ENCODE peak calls at places on chromosomes 16 and 17, in four cellular contexts. One of them, this sample, is unnamed.

GRCh38 chr17:20196314-20196713 is 187.2 kb downstream of the SPECC1 start:
- DNase-seq in iPS DF 6.9: no peak
- DNase-seq in CD8-positive, alpha-beta T cell: no peak
- DNase-seq in PC-3: no peak
- DNase-seq in this sample: no peak

GRCh38 chr17:82876602-82877391 is 37.0 kb upstream of the ZNF750 start:
- DNase-seq in iPS DF 6.9: no peak
- DNase-seq in PC-3: peak; percentile 55
- DNase-seq in CD8-positive, alpha-beta T cell: no peak
- DNase-seq in this sample: peak; percentile 79

GRCh38 chr17:53950207-53950857 is 127.6 kb downstream of the KIF2B start:
- DNase-seq in CD8-positive, alpha-beta T cell: no peak
- DNase-seq in PC-3: no peak
- DNase-seq in iPS DF 6.9: peak; percentile 61
- DNase-seq in this sample: no peak

GRCh38 chr17:77405867-77406513 is 265.2 kb downstream of the SEC14L1 start:
- DNase-seq in CD8-positive, alpha-beta T cell: no peak
- DNase-seq in iPS DF 6.9: no peak
- DNase-seq in PC-3: no peak
- DNase-seq in this sample: no peak

GRCh38 chr17:33811006-33811760 is 443.9 kb upstream of the CCL2 start:
- DNase-seq in iPS DF 6.9: no peak
- DNase-seq in PC-3: no peak
- DNase-seq in CD8-positive, alpha-beta T cell: no peak
- DNase-seq in this sample: no peak

GRCh38 chr16:87086156-87086555 is 231.0 kb downstream of the C16orf95 start:
- DNase-seq in iPS DF 6.9: no peak
- DNase-seq in CD8-positive, alpha-beta T cell: no peak
- DNase-seq in PC-3: peak; percentile 12
- DNase-seq in this sample: peak; percentile 86

GRCh38 chr17:70687421-70687820 is 518.1 kb downstream of the KCNJ2 start:
- DNase-seq in PC-3: no peak
- DNase-seq in iPS DF 6.9: no peak
- DNase-seq in CD8-positive, alpha-beta T cell: no peak
- DNase-seq in this sample: no peak

GRCh38 chr17:56373981-56374380 is 219.5 kb upstream of the NOG start:
- DNase-seq in PC-3: no peak
- DNase-seq in iPS DF 6.9: no peak
- DNase-seq in CD8-positive, alpha-beta T cell: no peak
- DNase-seq in this sample: no peak

GRCh38 chr17:2192367-2193028 is 111.1 kb downstream of the SMG6 start:
- DNase-seq in iPS DF 6.9: no peak
- DNase-seq in PC-3: peak; percentile 88
- DNase-seq in CD8-positive, alpha-beta T cell: peak; percentile 66
- DNase-seq in this sample: peak; percentile 74

GRCh38 chr16:2741168-2741567 is 11.3 kb upstream of the SRRM2 start:
- DNase-seq in CD8-positive, alpha-beta T cell: no peak
- DNase-seq in PC-3: no peak
- DNase-seq in iPS DF 6.9: no peak
- DNase-seq in this sample: no peak

GRCh38 chr16:77043076-77043475 is 147.9 kb upstream of the MON1B start:
- DNase-seq in CD8-positive, alpha-beta T cell: no peak
- DNase-seq in PC-3: peak; percentile 43
- DNase-seq in iPS DF 6.9: no peak
- DNase-seq in this sample: no peak

GRCh38 chr17:73338050-73338491 is 26.3 kb upstream of the CDC42EP4 start:
- DNase-seq in PC-3: no peak
- DNase-seq in CD8-positive, alpha-beta T cell: no peak
- DNase-seq in iPS DF 6.9: no peak
- DNase-seq in this sample: no peak

GRCh38 chr16:48350716-48351115 is 34.5 kb downstream of the SIAH1 start:
- DNase-seq in iPS DF 6.9: no peak
- DNase-seq in PC-3: peak; percentile 29
- DNase-seq in CD8-positive, alpha-beta T cell: no peak
- DNase-seq in this sample: no peak

GRCh38 chr16:78284957-78285434 is 185.5 kb downstream of the WWOX start:
- DNase-seq in CD8-positive, alpha-beta T cell: no peak
- DNase-seq in iPS DF 6.9: no peak
- DNase-seq in PC-3: no peak
- DNase-seq in this sample: no peak

GRCh38 chr17:4407851-4408250 is 25.9 kb upstream of the SPNS3 start:
- DNase-seq in PC-3: peak; percentile 29
- DNase-seq in CD8-positive, alpha-beta T cell: no peak
- DNase-seq in iPS DF 6.9: no peak
- DNase-seq in this sample: peak; percentile 5

GRCh38 chr17:13688716-13689115 is 87.0 kb upstream of the HS3ST3A1 start:
- DNase-seq in CD8-positive, alpha-beta T cell: no peak
- DNase-seq in iPS DF 6.9: no peak
- DNase-seq in PC-3: no peak
- DNase-seq in this sample: no peak

GRCh38 chr16:30185683-30186421 is 2.5 kb downstream of the CORO1A start:
- DNase-seq in PC-3: no peak
- DNase-seq in CD8-positive, alpha-beta T cell: peak; percentile 80
- DNase-seq in iPS DF 6.9: no peak
- DNase-seq in this sample: no peak

GRCh38 chr16:30185141-30185682 is 1.8 kb downstream of the CORO1A start:
- DNase-seq in iPS DF 6.9: no peak
- DNase-seq in CD8-positive, alpha-beta T cell: peak; percentile 28
- DNase-seq in PC-3: no peak
- DNase-seq in this sample: no peak

GRCh38 chr16:30184430-30185140 is 1.2 kb downstream of the CORO1A start:
- DNase-seq in iPS DF 6.9: no peak
- DNase-seq in PC-3: no peak
- DNase-seq in CD8-positive, alpha-beta T cell: peak; percentile 49
- DNase-seq in this sample: no peak

GRCh38 chr16:30183961-30184429 is 593 bp downstream of the CORO1A start:
- DNase-seq in CD8-positive, alpha-beta T cell: peak; percentile 79
- DNase-seq in iPS DF 6.9: no peak
- DNase-seq in PC-3: no peak
- DNase-seq in this sample: no peak

GRCh38 chr16:30183236-30183960 is at the start of gene CORO1A:
- DNase-seq in CD8-positive, alpha-beta T cell: peak; percentile 77
- DNase-seq in iPS DF 6.9: peak; percentile 25
- DNase-seq in PC-3: peak; percentile 75
- DNase-seq in this sample: peak; percentile 83
- H3K4me3 ChIP-seq in CD8-positive, alpha-beta T cell: peak within 1 kb of the TSS; percentile 97
- H3K4me3 ChIP-seq in iPS DF 6.9: peak within 1 kb of the TSS; percentile 52
- H3K4me3 ChIP-seq in PC-3: peak within 1 kb of the TSS; percentile 64
- H3K4me3 ChIP-seq in this sample: peak within 1 kb of the TSS; percentile 54

GRCh38 chr17:22506861-22507260 is 814.5 kb downstream of the KCNJ18 start:
- DNase-seq in PC-3: no peak
- DNase-seq in CD8-positive, alpha-beta T cell: no peak
- DNase-seq in iPS DF 6.9: no peak
- DNase-seq in this sample: no peak
- H3K9me3 ChIP-seq in PC-3: peaks cover 4% of the 10 kb centered on the region
- H3K9me3 ChIP-seq in CD8-positive, alpha-beta T cell: no peaks in the 10 kb centered on the region
- H3K9me3 ChIP-seq in iPS DF 6.9: peaks cover 17% of the 10 kb centered on the region
- H3K9me3 ChIP-seq in this sample: no peaks in the 10 kb centered on the region

DNA sequence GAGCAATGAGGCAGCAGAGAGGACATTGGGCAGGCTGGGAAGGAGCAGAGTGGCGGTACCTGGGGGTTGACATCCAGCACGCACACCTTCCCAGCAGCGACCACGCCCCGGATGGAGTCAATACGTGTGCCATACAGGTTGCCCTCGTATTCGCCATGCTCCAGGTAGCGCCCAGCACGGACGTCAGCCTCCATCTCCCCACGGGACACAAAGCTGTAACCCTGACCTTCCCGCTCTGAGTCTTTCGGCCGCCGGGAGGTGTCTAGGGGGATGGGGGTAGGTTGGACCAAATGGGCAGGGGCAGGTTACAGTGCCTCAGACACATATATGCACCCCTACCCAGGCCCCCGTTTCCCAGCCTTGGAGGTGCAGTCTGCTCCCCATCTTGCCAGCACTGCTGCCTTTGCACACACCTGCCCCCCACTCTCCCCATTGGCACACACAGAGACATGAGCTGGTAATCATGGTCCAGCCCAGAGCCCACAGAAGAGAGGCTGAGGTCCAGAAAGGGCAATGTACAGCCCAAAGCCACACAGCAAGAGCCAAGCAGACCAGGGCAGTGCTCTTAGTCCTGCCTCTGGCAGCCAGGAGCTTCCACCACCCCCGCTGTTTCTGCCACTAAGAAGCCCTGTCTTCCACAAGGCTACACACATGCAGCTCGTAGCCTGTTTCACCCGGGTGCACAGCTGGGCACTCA is 27.5 kb downstream of the MPP2 start:
- DNase-seq in iPS DF 6.9: no peak
- DNase-seq in CD8-positive, alpha-beta T cell: no peak
- DNase-seq in PC-3: no peak
- DNase-seq in this sample: no peak
- H3K36me3 ChIP-seq in iPS DF 6.9: peaks cover 9% of the 10 kb centered on the region
- H3K36me3 ChIP-seq in CD8-positive, alpha-beta T cell: no peaks in the 10 kb centered on the region
- H3K36me3 ChIP-seq in PC-3: no peaks in the 10 kb centered on the region
- H3K36me3 ChIP-seq in this sample: no peaks in the 10 kb centered on the region

GRCh38 chr16:8127096-8127495 is 463.2 kb downstream of the TMEM114 start:
- DNase-seq in PC-3: no peak
- DNase-seq in CD8-positive, alpha-beta T cell: no peak
- DNase-seq in iPS DF 6.9: no peak
- DNase-seq in this sample: no peak
- H3K4me3 ChIP-seq in PC-3: no peak overlapping the region
- H3K4me3 ChIP-seq in CD8-positive, alpha-beta T cell: no peak overlapping the region
- H3K4me3 ChIP-seq in iPS DF 6.9: no peak overlapping the region
- H3K4me3 ChIP-seq in this sample: no peak overlapping the region

GRCh38 chr17:79366988-79367571 is 243.8 kb downstream of the RBFOX3 start:
- DNase-seq in iPS DF 6.9: no peak
- DNase-seq in CD8-positive, alpha-beta T cell: no peak
- DNase-seq in PC-3: no peak
- DNase-seq in this sample: no peak
- H3K9me3 ChIP-seq in iPS DF 6.9: no peaks in the 10 kb centered on the region
- H3K9me3 ChIP-seq in CD8-positive, alpha-beta T cell: no peaks in the 10 kb centered on the region
- H3K9me3 ChIP-seq in PC-3: no peaks in the 10 kb centered on the region
- H3K9me3 ChIP-seq in this sample: no peaks in the 10 kb centered on the region